ENCODE peak calls at places on chromosomes 11 and 22, in four cellular contexts. Y is H4, I is NCI-H69, J is NCI-H187 treated with DMSO at 0.1 percent for 48 hours. U is an unnamed sample.

GRCh38 chr11:66720899-66721470 is 8.0 kb downstream of the SPTBN2 start:
- DNase-seq in Y (no peak), I (no peak), J (no peak), U (no peak)

GRCh38 chr11:45324459-45324858 is 38.3 kb upstream of the SYT13 start:
- DNase-seq in Y (no peak), I (no peak), J (no peak), U (no peak)

GRCh38 chr22:38697055-38697980 is 3.4 kb downstream of the JOSD1 start:
- DNase-seq in Y (no peak), I (no peak), J (no peak), U (no peak)

GRCh38 chr22:47382164-47382890 is 619.9 kb downstream of the TBC1D22A start:
- DNase-seq in Y (no peak), I (no peak), J (no peak), U (no peak)

GRCh38 chr11:121606354-121606753 is 153.6 kb upstream of the SORL1-AS1 start:
- DNase-seq in Y (no peak), I (peak), J (no peak), U (no peak)

GRCh38 chr22:49678137-49678841 is 149.4 kb downstream of the BRD1 start:
- DNase-seq in Y (no peak), I (no peak), J (no peak), U (no peak)

GRCh38 chr11:70614034-70614681 is 215.8 kb downstream of the CTTN start:
- DNase-seq in Y (no peak), I (no peak), J (no peak), U (no peak)

GRCh38 chr11:47414685-47415070 is 6.3 kb downstream of the SLC39A13 start:
- DNase-seq in Y (no peak), I (no peak), J (no peak), U (no peak)

GRCh38 chr11:73359930-73360742 is 16.1 kb upstream of the RELT start:
- DNase-seq in Y (no peak), I (peak), J (no peak), U (no peak)

U was measured in NCI-H2107.